ENCODE peak calls at places on chromosomes 12 and 14, in nine cellular contexts. W is CD8-positive, alpha-beta memory T cell; O is ascending aorta; R is testis; H is heart right ventricle; Q is fibroblast of lung; I is suprapubic skin; G is tibial artery; L is mammary epithelial cell. N is an unnamed sample.

GRCh38 chr12:128783129-128783574 is 40.6 kb downstream of the SLC15A4 start:
- DNase-seq in W (peak; percentile 56), O (no peak), R (peak; percentile 53), H (no peak), Q (peak; percentile 42), I (no peak), G (no peak), L (no peak), N (no peak)

GRCh38 chr12:19539836-19540235 is 100.5 kb downstream of the AEBP2 start:
- DNase-seq in W (no peak), O (no peak), R (no peak), H (no peak), Q (no peak), I (no peak), G (no peak), L (no peak), N (no peak)

GRCh38 chr14:79809849-79810612 is 401.3 kb downstream of the DIO2 start:
- DNase-seq in W (no peak), O (no peak), R (peak; percentile 41), H (no peak), Q (peak; percentile 12), I (no peak), G (no peak), L (no peak), N (no peak)

GRCh38 chr14:78238141-78238540 is 68.0 kb downstream of the NRXN3 start:
- DNase-seq in W (no peak), O (no peak), R (no peak), H (no peak), Q (no peak), I (no peak), G (no peak), L (no peak), N (no peak)

GRCh38 chr12:81263072-81263471 is 185.2 kb downstream of the ACSS3 start:
- DNase-seq in W (no peak), O (no peak), R (no peak), H (no peak), Q (no peak), I (no peak), G (no peak), L (no peak), N (no peak)

GRCh38 chr14:94066089-94066676 is 14.8 kb downstream of the DDX24 start:
- DNase-seq in W (no peak), O (no peak), R (peak; percentile 78), H (no peak), Q (peak; percentile 20), I (no peak), G (no peak), L (peak; percentile 66), N (no peak)

GRCh38 chr12:89051065-89051677 is 301.1 kb downstream of the DUSP6 start:
- DNase-seq in W (peak; percentile 35), O (no peak), R (peak; percentile 26), H (no peak), Q (peak; percentile 57), I (no peak), G (no peak), L (peak; percentile 64), N (no peak)

GRCh38 chr12:113942209-113942608 is 23.9 kb downstream of the RBM19 start:
- DNase-seq in W (no peak), O (no peak), R (no peak), H (no peak), Q (no peak), I (no peak), G (no peak), L (no peak), N (no peak)

GRCh38 chr12:81998761-81999378 is 239.7 kb upstream of the PPFIA2 start:
- DNase-seq in W (no peak), O (no peak), R (no peak), H (no peak), Q (peak; percentile 89), I (no peak), G (no peak), L (peak; percentile 32), N (no peak)

GRCh38 chr14:88452231-88452630 is 66.8 kb downstream of the SPATA7 start:
- DNase-seq in W (no peak), O (no peak), R (no peak), H (no peak), Q (no peak), I (no peak), G (no peak), L (no peak), N (no peak)

GRCh38 chr12:39476894-39477293 is 34.0 kb upstream of the KIF21A start:
- DNase-seq in W (no peak), O (no peak), R (no peak), H (no peak), Q (no peak), I (no peak), G (no peak), L (no peak), N (no peak)

GRCh38 chr14:68965261-68965761 is 13.8 kb downstream of the ACTN1 start:
- DNase-seq in W (no peak), O (no peak), R (no peak), H (no peak), Q (no peak), I (no peak), G (peak; percentile 51), L (peak; percentile 74), N (no peak)

GRCh38 chr14:77882098-77882497 is 82.2 kb downstream of the ADCK1 start:
- DNase-seq in W (no peak), O (no peak), R (no peak), H (peak; percentile 68), Q (no peak), I (no peak), G (no peak), L (peak; percentile 18), N (peak; percentile 38)

GRCh38 chr14:23381871-23382270 is 5.0 kb downstream of the CMTM5 start:
- DNase-seq in W (no peak), O (no peak), R (no peak), H (no peak), Q (no peak), I (no peak), G (no peak), L (no peak), N (peak; percentile 25)

GRCh38 chr14:66117600-66117999 is 368.6 kb upstream of the CCDC196 start:
- DNase-seq in W (no peak), O (no peak), R (no peak), H (no peak), Q (peak; percentile 84), I (no peak), G (no peak), L (peak; percentile 76), N (no peak)

GRCh38 chr14:68779761-68780323 is 13.0 kb downstream of the ZFP36L1 start:
- DNase-seq in W (peak; percentile 78), O (peak; percentile 81), R (peak; percentile 16), H (no peak), Q (peak; percentile 97), I (peak; percentile 48), G (no peak), L (peak; percentile 64), N (no peak)

GRCh38 chr14:100529561-100530031 is 57.6 kb downstream of the BEGAIN start:
- DNase-seq in W (no peak), O (peak; percentile 62), R (peak; percentile 11), H (no peak), Q (no peak), I (peak; percentile 74), G (peak; percentile 51), L (no peak), N (peak; percentile 52)

GRCh38 chr12:51911307-51911706 is 4.0 kb downstream of the ACVRL1 start:
- DNase-seq in W (no peak), O (no peak), R (no peak), H (no peak), Q (no peak), I (no peak), G (peak; percentile 41), L (no peak), N (no peak)
- H3K4me1 ChIP-seq in W (no peaks in the 10 kb centered on the region), O (no peaks in the 10 kb centered on the region), R (peaks cover 6% of the 10 kb centered on the region), H (peaks cover 78% of the 10 kb centered on the region), Q (peaks cover 19% of the 10 kb centered on the region), I (peaks cover 71% of the 10 kb centered on the region), G (peaks cover 32% of the 10 kb centered on the region), L (no peaks in the 10 kb centered on the region), N (peaks cover 17% of the 10 kb centered on the region)

DNA sequence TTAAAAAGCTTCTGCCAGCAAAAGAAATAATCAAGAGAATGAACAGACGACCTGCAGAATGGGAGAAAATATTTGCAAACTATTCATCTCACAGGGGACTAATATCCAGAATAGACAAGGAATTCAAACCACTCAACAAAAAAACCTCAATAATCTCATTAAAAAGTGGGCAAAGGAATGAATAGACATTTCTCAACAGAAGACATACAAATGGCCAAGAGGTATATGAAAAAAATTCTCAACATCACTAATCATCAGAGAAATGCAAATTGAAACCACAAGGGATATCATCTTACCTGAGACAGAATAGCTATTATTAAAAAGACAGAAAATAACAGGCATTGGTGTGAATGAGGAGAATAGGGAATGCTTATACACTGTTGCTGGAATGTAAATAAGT is 270.0 kb downstream of the DACT1 start:
- DNase-seq in W (no peak), O (no peak), R (no peak), H (no peak), Q (peak; percentile 72), I (no peak), G (no peak), L (peak; percentile 59), N (no peak)
- H3K4me1 ChIP-seq in W (no peaks in the 10 kb centered on the region), O (no peaks in the 10 kb centered on the region), R (no peaks in the 10 kb centered on the region), H (no peaks in the 10 kb centered on the region), Q (no peaks in the 10 kb centered on the region), I (no peaks in the 10 kb centered on the region), G (no peaks in the 10 kb centered on the region), L (peaks cover 9% of the 10 kb centered on the region), N (no peaks in the 10 kb centered on the region)

DNA sequence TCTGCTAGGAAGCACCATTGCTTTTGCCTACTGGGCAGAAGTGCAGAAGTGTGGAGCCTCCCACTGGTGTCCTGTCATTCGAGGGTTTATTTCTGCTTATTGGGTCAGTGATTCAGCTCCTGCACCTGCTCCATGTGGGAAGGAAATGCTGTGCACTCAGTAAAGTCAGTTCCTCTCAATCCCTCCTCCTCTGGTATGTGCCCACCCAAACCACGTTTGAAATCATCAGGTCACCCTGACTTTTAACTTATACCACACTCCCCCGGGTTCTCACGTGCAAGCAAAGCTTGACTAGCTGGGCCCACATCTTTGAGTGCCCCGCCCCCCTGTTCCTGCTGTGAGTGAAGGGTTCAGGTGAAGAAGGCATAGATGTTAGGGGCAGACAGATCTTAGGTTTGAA is 223.8 kb downstream of the CHST11 start:
- DNase-seq in W (no peak), O (no peak), R (no peak), H (no peak), Q (no peak), I (no peak), G (no peak), L (no peak), N (no peak)
- H3K4me1 ChIP-seq in W (peaks cover 51% of the 10 kb centered on the region), O (no peaks in the 10 kb centered on the region), R (peaks cover 12% of the 10 kb centered on the region), H (peaks cover 13% of the 10 kb centered on the region), Q (no peaks in the 10 kb centered on the region), I (peaks cover 11% of the 10 kb centered on the region), G (peaks cover 11% of the 10 kb centered on the region), L (peaks cover 13% of the 10 kb centered on the region), N (peaks cover 3% of the 10 kb centered on the region)

DNA sequence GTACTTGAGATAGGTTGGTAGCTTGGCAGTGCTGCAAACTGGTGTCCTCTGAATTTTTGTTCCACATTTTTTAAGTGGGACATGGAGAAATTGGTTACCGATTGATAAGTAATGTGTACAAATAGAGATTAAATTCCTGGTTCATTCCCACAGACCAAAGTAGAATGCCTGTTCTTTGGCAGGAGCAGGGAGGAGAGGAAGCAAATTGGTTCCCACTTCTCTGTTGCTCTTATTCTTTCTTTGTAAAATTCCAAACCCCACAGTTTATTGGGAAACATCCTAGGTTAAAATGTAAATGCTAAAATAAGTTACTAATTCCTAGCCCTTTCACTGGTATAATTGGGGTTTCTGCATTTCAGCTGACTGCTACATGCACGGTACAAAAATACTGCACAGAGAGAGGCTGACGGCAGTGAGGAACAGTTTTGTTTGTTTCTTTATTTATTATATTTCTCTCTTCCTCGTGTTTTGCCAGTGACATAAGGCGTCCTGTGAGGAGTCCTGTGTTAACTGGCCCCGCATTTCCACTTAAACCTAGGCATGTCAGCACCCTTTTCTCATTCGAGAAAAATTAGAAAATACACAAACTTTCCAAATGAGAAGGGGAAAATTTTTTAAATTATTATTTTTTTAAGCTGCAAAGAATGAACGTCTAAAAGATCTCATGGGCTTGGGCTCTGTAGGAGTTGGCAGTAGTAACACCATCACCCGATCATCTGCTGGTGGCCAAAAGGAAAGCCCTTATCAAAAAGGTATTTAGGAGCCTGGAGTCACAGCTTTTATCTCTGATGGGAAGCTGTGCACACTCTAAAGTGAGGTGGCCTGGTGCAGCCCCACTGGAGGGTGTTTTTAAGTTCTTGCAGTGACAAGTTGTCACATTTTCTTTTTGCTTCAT is 25.4 kb upstream of the BCL7A start:
- DNase-seq in W (no peak), O (no peak), R (no peak), H (no peak), Q (no peak), I (no peak), G (no peak), L (no peak), N (no peak)
- H3K4me1 ChIP-seq in W (peaks cover 5% of the 10 kb centered on the region), O (no peaks in the 10 kb centered on the region), R (no peaks in the 10 kb centered on the region), H (peaks cover 19% of the 10 kb centered on the region), Q (peaks cover 14% of the 10 kb centered on the region), I (peaks cover 4% of the 10 kb centered on the region), G (peaks cover 9% of the 10 kb centered on the region), L (peaks cover 19% of the 10 kb centered on the region), N (no peaks in the 10 kb centered on the region)